ENCODE peak calls at places on chromosome 1, in six cellular contexts. V is cardiac muscle cell, P is osteoblast, E is HS-5, O is C1 segment of cervical spinal cord, J is T-helper 17 cell. B is an unnamed sample.

GRCh38 chr1:54542962-54543539 is 5.0 kb upstream of the ACOT11 start:
- DNase-seq in O (no peak), J (no peak), P (peak), V (peak), E (no peak), B (no peak)

GRCh38 chr1:53697671-53698380 is 41.1 kb downstream of the GLIS1 start:
- DNase-seq in O (no peak), J (no peak), P (peak), V (peak), E (no peak), B (no peak)

GRCh38 chr1:219506337-219506944 is 106.5 kb downstream of the ZC3H11B start:
- DNase-seq in P (no peak), V (no peak), E (no peak), J (no peak), O (no peak), B (no peak)

GRCh38 chr1:155455588-155456195 is 106.9 kb downstream of the ASH1L start:
- DNase-seq in E (no peak), P (no peak), V (peak), O (no peak), J (no peak), B (no peak)

GRCh38 chr1:32249831-32250525 is 1.1 kb upstream of the LCK start:
- DNase-seq in V (no peak), E (no peak), O (no peak), J (peak), P (no peak), B (no peak)

GRCh38 chr1:114386129-114387037 is 124.6 kb downstream of the TRIM33 start:
- DNase-seq in J (no peak), O (no peak), P (peak), E (no peak), V (no peak), B (no peak)

GRCh38 chr1:15123298-15123697 is 30.2 kb upstream of the TMEM51 start:
- DNase-seq in E (no peak), V (no peak), P (peak), J (no peak), O (no peak), B (no peak)

GRCh38 chr1:56065729-56066128 is 513.6 kb downstream of the PLPP3 start:
- DNase-seq in J (no peak), E (peak), V (peak), P (no peak), O (no peak), B (no peak)

GRCh38 chr1:26387447-26387846 is 14.9 kb upstream of the ZNF683 start:
- DNase-seq in E (no peak), P (no peak), J (no peak), O (no peak), V (peak), B (no peak)

GRCh38 chr1:243294723-243295121 is 38.9 kb downstream of the SDCCAG8 start:
- DNase-seq in O (no peak), V (peak), J (no peak), E (peak), P (peak), B (no peak)